ENCODE peak calls at places on chromosomes 13 and 19, in seven cellular contexts. T is SW480, G is Caki2, R is germinal center, S is NCI-H1436, H is PC-9, O is mucosa of gallbladder. N is an unnamed sample.

GRCh38 chr13:23391752-23392151 is 41.8 kb downstream of the SACS start:
- DNase-seq in R (no peak), O (no peak), S (no peak), T (no peak), H (no peak), G (no peak), N (no peak)

GRCh38 chr13:103839460-103839859 is 773.2 kb upstream of the SLC10A2 start:
- DNase-seq in T (no peak), G (no peak), R (no peak), S (peak), O (no peak), H (no peak), N (no peak)

GRCh38 chr19:30216453-30216852 is 155.7 kb upstream of the ZNF536 start:
- DNase-seq in H (no peak), S (no peak), T (no peak), G (no peak), R (no peak), O (no peak), N (no peak)

GRCh38 chr13:111216166-111216960 is 101.3 kb downstream of the ARHGEF7 start:
- DNase-seq in T (peak), R (peak), S (peak), H (no peak), G (peak), O (no peak), N (peak)

GRCh38 chr19:16327911-16328823 is 3.5 kb downstream of the KLF2 start:
- DNase-seq in T (no peak), O (peak), R (peak), G (no peak), H (no peak), S (no peak), N (peak)

GRCh38 chr19:10402441-10403038 is 802 bp downstream of the CDC37 start:
- DNase-seq in T (no peak), S (no peak), O (no peak), G (no peak), H (peak), R (no peak), N (no peak)

GRCh38 chr19:51325161-51325979 is 13.9 kb downstream of the IGLON5 start:
- DNase-seq in H (no peak), O (no peak), S (no peak), T (peak), R (no peak), G (no peak), N (no peak)

GRCh38 chr13:66225071-66225470 is 1005.1 kb downstream of the PCDH9 start:
- DNase-seq in G (no peak), R (no peak), T (no peak), O (no peak), S (no peak), H (no peak), N (no peak)

GRCh38 chr13:112242777-112243176 is 133.4 kb upstream of the SPACA7 start:
- DNase-seq in T (no peak), R (no peak), S (no peak), O (no peak), H (no peak), G (no peak), N (peak)

GRCh38 chr19:14146789-14147216 is 10.4 kb upstream of the ASF1B start:
- DNase-seq in G (no peak), H (no peak), O (no peak), T (peak), S (no peak), R (no peak), N (no peak)

GRCh38 chr19:51779703-51780102 is 15.3 kb upstream of the FPR3 start:
- DNase-seq in O (no peak), H (no peak), T (no peak), S (no peak), G (no peak), R (no peak), N (no peak)

GRCh38 chr13:41231025-41231677 is 32.2 kb downstream of the MTRF1 start:
- DNase-seq in G (no peak), T (no peak), R (no peak), S (no peak), O (no peak), H (no peak), N (no peak)

GRCh38 chr19:10086032-10086903 is at the start of gene SHFL:
- DNase-seq in G (peak), S (peak), R (peak), O (peak), H (peak), T (peak), N (peak)

GRCh38 chr19:13051581-13052165 is 51.0 kb downstream of the LYL1 start:
- DNase-seq in R (no peak), H (peak), S (peak), G (peak), O (peak), T (no peak), N (no peak)

GRCh38 chr13:90594694-90595093 is 752.8 kb upstream of the MIR17HG start:
- DNase-seq in H (peak), S (no peak), O (no peak), R (no peak), T (no peak), G (no peak), N (no peak)

GRCh38 chr13:22800726-22801401 is 379.9 kb upstream of the SGCG start:
- DNase-seq in T (no peak), O (peak), G (no peak), S (no peak), H (no peak), R (no peak), N (no peak)

GRCh38 chr13:29936051-29936813 is 85.8 kb upstream of the UBL3 start:
- DNase-seq in T (no peak), S (no peak), O (no peak), G (no peak), R (no peak), H (peak), N (peak)

GRCh38 chr13:75399168-75399878 is 82.6 kb downstream of the TBC1D4 start:
- DNase-seq in G (peak), O (no peak), T (no peak), R (no peak), H (peak), S (no peak), N (no peak)

GRCh38 chr13:58953638-58954037 is 1210.1 kb downstream of the DIAPH3 start:
- DNase-seq in T (peak), O (no peak), H (no peak), S (no peak), G (no peak), R (no peak), N (no peak)

GRCh38 chr13:35994131-35994966 is 136.8 kb downstream of the DCLK1 start:
- DNase-seq in G (peak), O (no peak), T (peak), S (no peak), R (no peak), H (no peak), N (no peak)

GRCh38 chr13:72544042-72544441 is 183.4 kb downstream of the MZT1 start:
- DNase-seq in H (no peak), S (no peak), T (no peak), O (no peak), R (no peak), G (no peak), N (no peak)

GRCh38 chr19:13579388-13580060 is 73.2 kb upstream of the CACNA1A start:
- DNase-seq in T (no peak), R (no peak), G (no peak), H (no peak), S (no peak), O (no peak), N (no peak)

GRCh38 chr19:5166262-5166661 is 174.3 kb downstream of the PTPRS start:
- DNase-seq in T (no peak), H (peak), O (no peak), G (peak), R (no peak), S (no peak), N (no peak)

GRCh38 chr13:82147526-82147925 is 1734.7 kb downstream of the SLITRK1 start:
- DNase-seq in O (no peak), H (no peak), R (no peak), S (no peak), T (no peak), G (no peak), N (no peak)

GRCh38 chr19:54312436-54313362 is at the start of gene LILRA5:
- DNase-seq in G (no peak), S (no peak), H (no peak), R (no peak), O (no peak), T (no peak), N (peak)

GRCh38 chr19:45117167-45117594 is 24.2 kb downstream of the PPP1R37 start:
- DNase-seq in G (no peak), R (no peak), T (peak), H (no peak), S (peak), O (no peak), N (no peak)

GRCh38 chr13:51645154-51645650 is 60.9 kb downstream of the WDFY2 start:
- DNase-seq in R (peak), T (no peak), H (peak), S (peak), O (no peak), G (no peak), N (no peak)

GRCh38 chr13:21322304-21322965 is 136.7 kb downstream of the ZDHHC20 start:
- DNase-seq in T (no peak), S (no peak), R (no peak), H (no peak), G (no peak), O (no peak), N (no peak)

GRCh38 chr13:79780240-79780639 is 299.3 kb downstream of the NDFIP2 start:
- DNase-seq in R (no peak), T (no peak), S (no peak), G (no peak), O (no peak), H (no peak), N (no peak)

GRCh38 chr13:66967825-66968597 is 262.1 kb downstream of the PCDH9 start:
- DNase-seq in H (no peak), S (no peak), R (no peak), G (no peak), T (no peak), O (no peak), N (no peak)

GRCh38 chr19:57165846-57166245 is 1.4 kb downstream of the DUXA start:
- DNase-seq in R (no peak), T (no peak), G (no peak), S (no peak), O (no peak), H (no peak), N (no peak)

GRCh38 chr19:3046621-3047306 is 15.5 kb downstream of the TLE5 start:
- DNase-seq in T (no peak), S (peak), G (no peak), H (no peak), O (peak), R (no peak), N (no peak)

GRCh38 chr13:98871727-98872126 is 106.1 kb downstream of the DOCK9 start:
- DNase-seq in T (no peak), R (no peak), G (no peak), H (no peak), S (no peak), O (no peak), N (no peak)

GRCh38 chr19:6753178-6754031 is 13.8 kb downstream of the SH2D3A start:
- DNase-seq in G (peak), O (peak), H (no peak), T (peak), R (peak), S (no peak), N (peak)

GRCh38 chr19:19461671-19462622 is 53.4 kb downstream of the TSSK6 start:
- DNase-seq in G (peak), O (peak), H (no peak), T (no peak), S (no peak), R (no peak), N (no peak)

GRCh38 chr19:32203161-32203560 is 142.2 kb upstream of the ZNF507 start:
- DNase-seq in H (no peak), T (no peak), G (no peak), R (no peak), S (no peak), O (peak), N (peak)

GRCh38 chr19:14265285-14266036 is 59.5 kb upstream of the ADGRL1 start:
- DNase-seq in O (no peak), G (no peak), R (no peak), T (no peak), H (no peak), S (no peak), N (no peak)

N was measured in left lobe of liver.